ENCODE peak calls at places on chromosomes 13 and 19, in six cellular contexts. Q is Panc1, V is SK-N-SH, E is GM23338, H is A549, S is HCT116. U is an unnamed sample.

GRCh38 chr13:36275190-36276002 is 22.2 kb downstream of the CCDC169 start:
- DNase-seq in Q (no peak), V (peak; percentile 39), E (peak; percentile 85), H (peak; percentile 46), S (no peak), U (no peak)

GRCh38 chr19:3175761-3176714 is 2.5 kb upstream of the S1PR4 start:
- DNase-seq in Q (no peak), V (no peak), E (no peak), H (peak; percentile 87), S (peak; percentile 65), U (no peak)

GRCh38 chr19:23698711-23699520 is 11.9 kb upstream of the ZNF675 start:
- DNase-seq in Q (no peak), V (peak; percentile 42), E (peak; percentile 27), H (no peak), S (no peak), U (no peak)

GRCh38 chr13:61413572-61413971 is 2.1 kb downstream of the PCDH20 start:
- DNase-seq in Q (no peak), V (peak; percentile 55), E (peak; percentile 33), H (no peak), S (no peak), U (no peak)

GRCh38 chr19:18058208-18059009 is 28.3 kb downstream of the IL12RB1 start:
- DNase-seq in Q (no peak), V (peak; percentile 94), E (peak; percentile 96), H (peak; percentile 68), S (peak; percentile 26), U (peak; percentile 82)

GRCh38 chr13:77353980-77354379 is 27.1 kb upstream of the MYCBP2 start:
- DNase-seq in Q (no peak), V (no peak), E (no peak), H (no peak), S (no peak), U (no peak)

GRCh38 chr13:75327132-75327505 is 154.8 kb downstream of the TBC1D4 start:
- DNase-seq in Q (no peak), V (no peak), E (no peak), H (no peak), S (no peak), U (no peak)

GRCh38 chr19:50173144-50173543 is 10.1 kb upstream of the IZUMO2 start:
- DNase-seq in Q (no peak), V (no peak), E (no peak), H (no peak), S (no peak), U (no peak)

DNA sequence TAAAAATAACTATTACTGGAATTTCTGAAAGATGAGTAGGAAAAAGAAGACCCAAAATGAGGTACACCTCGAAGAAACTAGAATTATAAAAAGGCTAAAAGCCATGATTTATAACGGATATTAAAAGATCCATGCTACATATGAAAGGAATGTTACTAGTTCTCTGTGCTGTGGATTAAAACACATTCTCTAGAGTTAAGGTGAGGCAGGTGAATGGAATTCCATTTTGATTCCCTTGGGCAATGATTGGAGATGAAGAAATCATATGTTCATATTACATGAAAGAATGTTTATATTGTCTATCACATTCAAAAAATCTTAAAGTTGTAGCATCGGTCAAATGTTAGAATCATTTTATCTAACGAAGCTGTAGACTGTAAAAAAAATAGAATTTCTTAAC is 783.7 kb downstream of the PCDH9 start:
- DNase-seq in Q (no peak), V (no peak), E (no peak), H (no peak), S (no peak), U (no peak)
- TF ChIP-seq REST in Q (no peak), V (no peak), E (no peak), H (no peak), S (no peak), U (no peak)

DNA sequence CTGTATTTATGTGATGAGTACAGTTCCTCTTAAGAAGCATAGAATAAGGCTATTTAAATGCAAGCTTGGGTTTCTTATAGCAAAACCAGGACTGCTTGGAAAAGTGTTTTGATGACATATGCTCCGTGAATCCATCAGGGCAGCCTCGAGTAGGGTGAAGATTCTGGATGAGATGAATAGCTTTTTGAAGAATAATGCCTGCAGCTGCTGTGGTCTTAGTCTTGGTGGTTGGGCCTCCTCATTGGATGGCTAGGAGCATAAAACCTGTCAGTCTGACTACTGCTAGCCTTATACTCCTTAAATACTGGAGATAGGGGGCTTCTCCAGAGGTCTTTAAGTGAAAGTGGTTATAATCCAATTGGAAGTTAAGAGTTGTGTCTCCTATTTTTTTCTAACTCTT is 704.3 kb downstream of the FGF9 start:
- DNase-seq in Q (no peak), V (no peak), E (no peak), H (no peak), S (no peak), U (no peak)
- H3K27ac ChIP-seq in Q (no peak overlapping the region), V (no peak overlapping the region), E (no peak overlapping the region), H (no peak overlapping the region), S (no peak overlapping the region), U (no peak overlapping the region)

GRCh38 chr19:48807590-48808308 is 3.1 kb downstream of the BCAT2 start:
- DNase-seq in Q (no peak), V (peak; percentile 20), E (peak; percentile 75), H (peak; percentile 48), S (no peak), U (no peak)

GRCh38 chr19:48804496-48804895 is 6.3 kb downstream of the BCAT2 start:
- DNase-seq in Q (no peak), V (no peak), E (no peak), H (no peak), S (no peak), U (no peak)

GRCh38 chr19:48805452-48805851 is 5.4 kb downstream of the BCAT2 start:
- DNase-seq in Q (no peak), V (no peak), E (no peak), H (no peak), S (no peak), U (no peak)

GRCh38 chr19:48806818-48807589 is 3.8 kb downstream of the BCAT2 start:
- DNase-seq in Q (no peak), V (peak; percentile 19), E (peak; percentile 68), H (peak; percentile 76), S (no peak), U (peak; percentile 67)

DNA sequence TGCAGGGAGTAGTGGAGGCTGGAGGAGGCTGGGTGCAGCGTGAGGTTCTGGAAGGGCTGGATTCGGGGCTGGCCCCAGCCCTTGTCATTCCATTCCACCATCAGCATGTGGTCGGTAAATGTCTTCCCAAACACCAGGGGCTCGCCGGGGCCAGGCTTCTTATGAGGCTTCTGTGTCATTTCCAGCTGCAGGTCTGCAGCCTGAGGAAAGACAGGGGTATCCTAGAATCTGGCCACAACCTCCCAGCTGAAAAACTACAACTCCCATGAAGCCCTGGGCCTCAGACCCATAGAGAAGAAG is 4.4 kb downstream of the BCAT2 start:
- DNase-seq in Q (no peak), V (peak; percentile 82), E (peak; percentile 94), H (no peak), S (no peak), U (no peak)
- TF ChIP-seq REST in Q (no peak), V (no peak), E (no peak), H (no peak), S (no peak), U (no peak)

DNA sequence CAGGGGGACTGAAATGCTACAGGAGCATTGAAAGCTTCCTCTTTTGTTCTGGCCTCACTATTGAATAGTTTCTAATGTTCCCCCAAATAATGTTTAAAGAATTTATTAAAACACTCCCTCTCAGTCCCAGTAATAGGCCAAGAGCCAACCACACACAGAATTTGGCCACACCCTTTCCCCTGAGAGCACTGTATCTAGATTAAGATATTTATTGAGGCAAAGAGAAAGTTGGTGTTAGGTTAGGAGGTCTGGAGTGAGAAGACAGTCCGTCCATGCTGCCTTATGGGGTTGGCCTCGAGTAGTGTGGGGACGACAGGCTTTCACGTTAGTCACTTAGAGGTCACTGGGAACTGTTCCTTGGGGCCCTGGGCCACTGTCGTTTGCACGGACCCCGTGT is 122.9 kb upstream of the RNF113B start:
- DNase-seq in Q (no peak), V (no peak), E (no peak), H (no peak), S (no peak), U (no peak)
- H3K27ac ChIP-seq in Q (no peak overlapping the region), V (no peak overlapping the region), E (no peak overlapping the region), H (no peak overlapping the region), S (no peak overlapping the region), U (no peak overlapping the region)

GRCh38 chr13:46595918-46596315 is 42.9 kb downstream of the LRCH1 start:
- DNase-seq in Q (no peak), V (no peak), E (no peak), H (no peak), S (no peak), U (no peak)

GRCh38 chr13:46596501-46596900 is 43.5 kb downstream of the LRCH1 start:
- DNase-seq in Q (no peak), V (no peak), E (no peak), H (no peak), S (no peak), U (no peak)

GRCh38 chr13:46598140-46598819 is 45.3 kb downstream of the LRCH1 start:
- DNase-seq in Q (no peak), V (no peak), E (no peak), H (no peak), S (no peak), U (no peak)

GRCh38 chr13:46600943-46601311 is 48.0 kb downstream of the LRCH1 start:
- DNase-seq in Q (no peak), V (no peak), E (no peak), H (no peak), S (no peak), U (no peak)

DNA sequence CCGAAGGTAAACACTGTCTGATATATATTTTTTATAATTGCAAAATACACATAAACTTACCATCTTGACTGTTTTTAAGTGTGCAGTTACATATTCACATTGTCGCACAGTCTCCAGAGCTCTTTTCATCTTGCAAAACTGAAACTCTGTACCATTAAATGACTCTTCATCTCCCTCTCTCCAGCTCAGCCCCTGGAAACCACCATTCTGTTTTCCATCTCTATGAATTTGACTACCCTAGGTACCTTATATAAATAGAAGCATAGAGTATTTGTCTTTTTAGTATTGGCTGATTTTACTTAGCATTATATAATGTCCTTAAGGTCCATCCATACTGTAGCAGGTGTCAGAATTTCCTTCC is 45.8 kb downstream of the LRCH1 start:
- DNase-seq in Q (no peak), V (no peak), E (no peak), H (no peak), S (no peak), U (no peak)
- TF ChIP-seq REST in Q (no peak), V (no peak), E (no peak), H (no peak), S (no peak), U (no peak)

DNA sequence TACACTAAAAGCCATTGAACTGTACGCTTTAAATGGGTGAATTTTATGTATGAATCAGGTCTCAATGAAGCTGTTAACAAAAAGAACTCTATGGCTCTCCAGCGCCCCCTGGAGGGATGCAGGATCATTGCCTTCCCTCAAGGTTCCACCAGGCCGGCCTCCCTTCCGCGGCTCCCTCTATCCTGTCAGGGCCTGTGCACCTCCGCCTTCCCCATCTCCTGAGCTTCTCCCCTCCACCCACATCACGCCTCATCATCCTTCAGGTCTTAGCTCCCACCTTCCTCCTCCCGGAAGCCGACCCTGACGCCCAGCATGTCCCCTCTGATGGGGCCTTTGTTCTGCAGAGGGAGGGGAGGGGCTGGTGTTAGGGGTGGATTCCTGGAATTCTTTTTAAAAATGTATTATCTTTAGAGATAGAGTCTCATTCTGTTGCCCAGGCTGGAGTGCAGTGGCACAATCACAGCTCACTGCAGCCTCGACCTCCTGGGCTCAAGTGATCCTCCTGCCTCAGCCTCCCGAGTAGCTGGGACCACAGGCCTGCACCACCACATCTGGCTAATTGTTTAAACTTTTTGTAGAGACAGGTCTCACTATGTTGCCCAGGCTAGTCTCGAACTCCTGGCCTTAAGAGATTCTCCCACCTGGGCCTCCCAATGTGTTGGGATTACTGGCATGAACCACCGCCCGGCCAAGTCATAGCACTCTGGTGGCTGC is 27.7 kb downstream of the MEIS3 start:
- DNase-seq in Q (peak; percentile 36), V (peak; percentile 82), E (peak; percentile 98), H (peak; percentile 81), S (peak; percentile 49), U (peak; percentile 87)
- H3K27ac ChIP-seq in Q (no peak overlapping the region), V (no peak overlapping the region), E (peak overlapping the region; percentile 86), H (peak overlapping the region; percentile 42), S (no peak overlapping the region), U (no peak overlapping the region)

GRCh38 chr19:38228005-38228377 is 4.0 kb upstream of the DPF1 start:
- DNase-seq in Q (no peak), V (no peak), E (peak; percentile 69), H (no peak), S (no peak), U (no peak)
- TF ChIP-seq REST in Q (no peak), V (no peak), E (no peak), H (no peak), S (no peak), U (no peak)

U was measured in HL-60.